ENCODE peak calls at places on chromosomes 11 and 22, in six cellular contexts. One of them, this sample, is unnamed.

GRCh38 chr11:65132988-65133700 is 1.2 kb downstream of the SYVN1 start:
- DNase-seq in A549: peak; percentile 54
- DNase-seq in transverse colon: peak; percentile 92
- DNase-seq in sigmoid colon: peak; percentile 69
- DNase-seq in K562: peak; percentile 71
- DNase-seq in esophagus muscularis mucosa: no peak
- DNase-seq in this sample: no peak

GRCh38 chr22:27460596-27461347 is 340.8 kb downstream of the MN1 start:
- DNase-seq in A549: no peak
- DNase-seq in transverse colon: no peak
- DNase-seq in sigmoid colon: peak; percentile 73
- DNase-seq in K562: no peak
- DNase-seq in esophagus muscularis mucosa: no peak
- DNase-seq in this sample: no peak

GRCh38 chr22:29215012-29215860 is 9.5 kb downstream of the EMID1 start:
- DNase-seq in A549: no peak
- DNase-seq in transverse colon: no peak
- DNase-seq in sigmoid colon: peak; percentile 52
- DNase-seq in K562: no peak
- DNase-seq in esophagus muscularis mucosa: no peak
- DNase-seq in this sample: no peak

GRCh38 chr11:109983358-109983757 is 109.8 kb upstream of the ZC3H12C start:
- DNase-seq in A549: no peak
- DNase-seq in transverse colon: no peak
- DNase-seq in sigmoid colon: no peak
- DNase-seq in K562: no peak
- DNase-seq in esophagus muscularis mucosa: no peak
- DNase-seq in this sample: no peak

GRCh38 chr11:33779849-33780528 is 5.7 kb upstream of the FBXO3 start:
- DNase-seq in A549: no peak
- DNase-seq in transverse colon: no peak
- DNase-seq in sigmoid colon: no peak
- DNase-seq in K562: no peak
- DNase-seq in esophagus muscularis mucosa: no peak
- DNase-seq in this sample: no peak

GRCh38 chr22:28181332-28181731 is 262.3 kb upstream of the PITPNB start:
- DNase-seq in A549: no peak
- DNase-seq in transverse colon: no peak
- DNase-seq in sigmoid colon: no peak
- DNase-seq in K562: no peak
- DNase-seq in esophagus muscularis mucosa: no peak
- DNase-seq in this sample: no peak

GRCh38 chr11:45180888-45181594 is 34.6 kb downstream of the PRDM11 start:
- DNase-seq in A549: peak; percentile 89
- DNase-seq in transverse colon: peak; percentile 76
- DNase-seq in sigmoid colon: peak; percentile 88
- DNase-seq in K562: peak; percentile 75
- DNase-seq in esophagus muscularis mucosa: no peak
- DNase-seq in this sample: no peak

GRCh38 chr11:29190313-29190712 is 826.5 kb downstream of the KCNA4 start:
- DNase-seq in A549: no peak
- DNase-seq in transverse colon: no peak
- DNase-seq in sigmoid colon: no peak
- DNase-seq in K562: no peak
- DNase-seq in esophagus muscularis mucosa: no peak
- DNase-seq in this sample: no peak

GRCh38 chr11:120894207-120894989 is 129.5 kb upstream of the TBCEL start:
- DNase-seq in A549: no peak
- DNase-seq in transverse colon: no peak
- DNase-seq in sigmoid colon: no peak
- DNase-seq in K562: no peak
- DNase-seq in esophagus muscularis mucosa: no peak
- DNase-seq in this sample: no peak

GRCh38 chr11:6962673-6963072 is 36.4 kb downstream of the ZNF215 start:
- DNase-seq in A549: no peak
- DNase-seq in transverse colon: no peak
- DNase-seq in sigmoid colon: no peak
- DNase-seq in K562: no peak
- DNase-seq in esophagus muscularis mucosa: no peak
- DNase-seq in this sample: no peak

GRCh38 chr22:19576460-19577421 is 52.5 kb upstream of the CLDN5 start:
- DNase-seq in A549: no peak
- DNase-seq in transverse colon: no peak
- DNase-seq in sigmoid colon: peak; percentile 63
- DNase-seq in K562: peak; percentile 86
- DNase-seq in esophagus muscularis mucosa: no peak
- DNase-seq in this sample: no peak

GRCh38 chr22:44160416-44160815 is 20.3 kb upstream of the PARVG start:
- DNase-seq in A549: no peak
- DNase-seq in transverse colon: no peak
- DNase-seq in sigmoid colon: no peak
- DNase-seq in K562: no peak
- DNase-seq in esophagus muscularis mucosa: no peak
- DNase-seq in this sample: no peak

GRCh38 chr22:33451851-33452469 is 393.8 kb upstream of the SYN3 start:
- DNase-seq in A549: no peak
- DNase-seq in transverse colon: no peak
- DNase-seq in sigmoid colon: no peak
- DNase-seq in K562: no peak
- DNase-seq in esophagus muscularis mucosa: no peak
- DNase-seq in this sample: no peak

GRCh38 chr11:121964591-121964990 is 151.4 kb downstream of the BLID start:
- DNase-seq in A549: no peak
- DNase-seq in transverse colon: no peak
- DNase-seq in sigmoid colon: no peak
- DNase-seq in K562: no peak
- DNase-seq in esophagus muscularis mucosa: no peak
- DNase-seq in this sample: no peak

GRCh38 chr11:116257092-116257491 is 515.7 kb downstream of the BUD13 start:
- DNase-seq in A549: no peak
- DNase-seq in transverse colon: no peak
- DNase-seq in sigmoid colon: no peak
- DNase-seq in K562: peak; percentile 16
- DNase-seq in esophagus muscularis mucosa: no peak
- DNase-seq in this sample: no peak

GRCh38 chr22:45009881-45010531 is at the start of gene PHF21B:
- DNase-seq in A549: peak; percentile 63
- DNase-seq in transverse colon: no peak
- DNase-seq in sigmoid colon: peak; percentile 70
- DNase-seq in K562: peak; percentile 50
- DNase-seq in esophagus muscularis mucosa: no peak
- DNase-seq in this sample: no peak

GRCh38 chr22:28051091-28051786 is 132.2 kb upstream of the PITPNB start:
- DNase-seq in A549: no peak
- DNase-seq in transverse colon: no peak
- DNase-seq in sigmoid colon: no peak
- DNase-seq in K562: no peak
- DNase-seq in esophagus muscularis mucosa: no peak
- DNase-seq in this sample: no peak

GRCh38 chr22:30221121-30221992 is 25.2 kb downstream of the LIF start:
- DNase-seq in A549: no peak
- DNase-seq in transverse colon: peak; percentile 46
- DNase-seq in sigmoid colon: no peak
- DNase-seq in K562: no peak
- DNase-seq in esophagus muscularis mucosa: no peak
- DNase-seq in this sample: no peak

GRCh38 chr22:43811777-43812148 is 342 bp downstream of the EFCAB6 start:
- DNase-seq in A549: peak; percentile 10
- DNase-seq in transverse colon: peak; percentile 13
- DNase-seq in sigmoid colon: no peak
- DNase-seq in K562: no peak
- DNase-seq in esophagus muscularis mucosa: peak; percentile 86
- DNase-seq in this sample: no peak

GRCh38 chr11:43923327-43924111 is 18.9 kb upstream of the C11orf96 start:
- DNase-seq in A549: no peak
- DNase-seq in transverse colon: no peak
- DNase-seq in sigmoid colon: peak; percentile 88
- DNase-seq in K562: no peak
- DNase-seq in esophagus muscularis mucosa: no peak
- DNase-seq in this sample: no peak
- TF ChIP-seq EP300 in A549: no peak
- TF ChIP-seq EP300 in transverse colon: no peak
- TF ChIP-seq EP300 in sigmoid colon: no peak
- TF ChIP-seq EP300 in K562: no peak
- TF ChIP-seq EP300 in esophagus muscularis mucosa: no peak
- TF ChIP-seq EP300 in this sample: no peak

GRCh38 chr11:129960216-129961214 is 42.1 kb downstream of the PRDM10 start:
- DNase-seq in A549: peak; percentile 5
- DNase-seq in transverse colon: no peak
- DNase-seq in sigmoid colon: no peak
- DNase-seq in K562: no peak
- DNase-seq in esophagus muscularis mucosa: no peak
- DNase-seq in this sample: no peak
- TF ChIP-seq EP300 in A549: no peak
- TF ChIP-seq EP300 in transverse colon: no peak
- TF ChIP-seq EP300 in sigmoid colon: no peak
- TF ChIP-seq EP300 in K562: no peak
- TF ChIP-seq EP300 in esophagus muscularis mucosa: no peak
- TF ChIP-seq EP300 in this sample: no peak

GRCh38 chr11:36763187-36763586 is 165.2 kb upstream of the RAG2 start:
- DNase-seq in A549: no peak
- DNase-seq in transverse colon: no peak
- DNase-seq in sigmoid colon: no peak
- DNase-seq in K562: no peak
- DNase-seq in esophagus muscularis mucosa: no peak
- DNase-seq in this sample: no peak
- TF ChIP-seq EP300 in A549: no peak
- TF ChIP-seq EP300 in transverse colon: no peak
- TF ChIP-seq EP300 in sigmoid colon: no peak
- TF ChIP-seq EP300 in K562: no peak
- TF ChIP-seq EP300 in esophagus muscularis mucosa: no peak
- TF ChIP-seq EP300 in this sample: no peak

GRCh38 chr11:12196335-12196734 is 85.9 kb downstream of the MICAL2 start:
- DNase-seq in A549: no peak
- DNase-seq in transverse colon: no peak
- DNase-seq in sigmoid colon: no peak
- DNase-seq in K562: no peak
- DNase-seq in esophagus muscularis mucosa: no peak
- DNase-seq in this sample: no peak

GRCh38 chr11:12199231-12199948 is 89.0 kb downstream of the MICAL2 start:
- DNase-seq in A549: no peak
- DNase-seq in transverse colon: peak; percentile 38
- DNase-seq in sigmoid colon: no peak
- DNase-seq in K562: peak; percentile 37
- DNase-seq in esophagus muscularis mucosa: no peak
- DNase-seq in this sample: no peak

GRCh38 chr11:12196862-12197261 is 86.5 kb downstream of the MICAL2 start:
- DNase-seq in A549: no peak
- DNase-seq in transverse colon: no peak
- DNase-seq in sigmoid colon: no peak
- DNase-seq in K562: no peak
- DNase-seq in esophagus muscularis mucosa: no peak
- DNase-seq in this sample: no peak

GRCh38 chr11:12200359-12201015 is 90.1 kb downstream of the MICAL2 start:
- DNase-seq in A549: no peak
- DNase-seq in transverse colon: peak; percentile 30
- DNase-seq in sigmoid colon: peak; percentile 82
- DNase-seq in K562: no peak
- DNase-seq in esophagus muscularis mucosa: no peak
- DNase-seq in this sample: no peak

DNA sequence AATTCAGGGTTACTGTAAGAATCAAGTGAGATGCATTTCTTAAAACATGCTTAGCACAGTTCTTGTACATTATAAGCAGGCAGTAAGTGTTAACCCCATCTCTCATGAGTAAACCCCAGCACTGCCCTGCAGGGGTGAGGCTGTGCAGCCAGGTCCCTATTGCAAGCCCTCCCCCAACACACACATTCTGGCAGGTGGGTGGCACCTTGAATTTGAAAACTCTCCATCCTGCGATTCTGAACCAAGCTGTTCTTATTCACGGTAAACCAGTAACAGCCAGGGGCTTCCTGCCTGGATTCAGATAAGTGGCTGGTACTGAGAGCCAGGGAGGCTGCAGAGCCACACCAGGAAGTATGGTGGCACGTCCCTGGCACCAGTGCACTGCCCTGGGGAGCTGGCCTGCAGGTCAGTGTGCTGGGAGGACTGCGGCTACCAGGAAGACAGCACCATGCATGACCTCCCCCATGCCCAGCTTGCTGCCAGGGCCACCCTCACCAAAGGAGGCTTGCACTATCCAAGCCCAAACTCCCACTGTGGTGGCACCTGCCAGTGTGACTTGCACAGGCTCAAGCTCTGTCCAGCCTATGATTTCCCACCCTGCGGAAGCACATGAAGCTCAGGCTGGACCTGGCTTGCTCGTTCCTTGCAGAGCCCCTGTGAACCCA is 88.0 kb downstream of the MICAL2 start:
- DNase-seq in A549: no peak
- DNase-seq in transverse colon: no peak
- DNase-seq in sigmoid colon: no peak
- DNase-seq in K562: no peak
- DNase-seq in esophagus muscularis mucosa: no peak
- DNase-seq in this sample: no peak
- TF ChIP-seq EP300 in A549: no peak
- TF ChIP-seq EP300 in transverse colon: no peak
- TF ChIP-seq EP300 in sigmoid colon: no peak
- TF ChIP-seq EP300 in K562: no peak
- TF ChIP-seq EP300 in esophagus muscularis mucosa: no peak
- TF ChIP-seq EP300 in this sample: no peak

DNA sequence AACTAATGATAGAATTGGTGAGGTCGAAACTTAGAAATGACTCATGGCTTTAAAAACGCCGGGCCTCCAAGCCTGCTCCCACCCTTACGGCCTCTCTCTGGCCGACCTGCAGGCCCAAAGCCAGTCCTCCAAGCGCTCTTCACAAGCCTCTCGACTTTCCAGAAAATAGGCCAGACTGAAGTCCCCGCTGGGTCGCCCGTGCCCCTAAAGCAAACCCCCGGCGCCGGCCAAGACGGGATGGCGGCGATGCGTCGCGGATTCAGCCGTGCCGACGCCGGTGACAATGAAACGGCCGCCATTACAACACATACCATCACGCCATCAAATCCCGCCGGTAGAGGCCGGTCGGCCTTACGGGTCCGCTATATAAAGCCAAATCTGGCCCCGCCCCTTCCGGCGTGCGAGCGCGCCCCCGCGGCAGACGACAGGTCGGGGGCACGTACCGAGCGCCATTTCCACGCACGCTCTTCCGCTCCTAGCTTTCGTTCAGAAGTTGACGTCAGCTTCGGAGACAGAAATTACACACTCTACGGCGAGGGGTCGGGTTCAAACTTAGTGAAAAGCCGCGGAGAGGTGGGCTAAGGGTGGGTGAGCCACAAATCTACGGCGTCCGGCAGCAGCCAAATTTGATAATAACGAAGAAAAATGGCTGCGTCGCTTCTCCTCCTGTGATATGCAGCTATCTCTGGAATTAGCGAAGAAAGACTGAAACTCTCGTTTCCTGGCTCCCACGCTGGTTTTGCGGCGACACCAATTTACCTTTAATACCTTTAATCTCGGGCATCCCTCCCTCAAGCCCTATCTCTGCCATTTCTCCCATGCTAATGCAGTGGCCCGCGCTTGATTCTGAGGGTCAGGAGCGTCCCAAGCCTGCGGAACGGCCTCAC is at the start of gene RPL3:
- DNase-seq in A549: peak; percentile 78
- DNase-seq in transverse colon: peak; percentile 96
- DNase-seq in sigmoid colon: peak; percentile 98
- DNase-seq in K562: peak; percentile 90
- DNase-seq in esophagus muscularis mucosa: peak; percentile 99
- DNase-seq in this sample: peak; percentile 97
- TF ChIP-seq EP300 in A549: no peak
- TF ChIP-seq EP300 in transverse colon: peak; percentile 18
- TF ChIP-seq EP300 in sigmoid colon: no peak
- TF ChIP-seq EP300 in K562: peak; percentile 25
- TF ChIP-seq EP300 in esophagus muscularis mucosa: no peak
- TF ChIP-seq EP300 in this sample: no peak

This sample was measured in suprapubic skin.